ENCODE peak calls at places on chromosomes 6 and 20, in six cellular contexts. I is trophoblast cell, G is fibroblast of lung, A is GM23338, E is IMR-90, O is GM23248. N is an unnamed sample.

GRCh38 chr6:123383718-123384117 is 253.0 kb downstream of the TRDN start:
- DNase-seq in I (no peak), A (no peak), O (no peak), G (no peak), E (no peak), N (no peak)

GRCh38 chr6:84902354-84902928 is 138.0 kb upstream of the TBX18 start:
- DNase-seq in G (no peak), E (no peak), I (no peak), A (no peak), O (no peak), N (no peak)

GRCh38 chr6:167839343-167839742 is 12.6 kb downstream of the AFDN start:
- DNase-seq in A (no peak), E (no peak), I (no peak), G (no peak), O (no peak), N (no peak)

GRCh38 chr6:135094403-135094821 is 39.8 kb upstream of the HBS1L start:
- DNase-seq in A (no peak), E (peak; percentile 14), O (peak; percentile 22), G (peak; percentile 52), I (no peak), N (no peak)

GRCh38 chr6:154501287-154501868 is 9.1 kb downstream of the CNKSR3 start:
- DNase-seq in G (no peak), A (no peak), O (no peak), E (no peak), I (no peak), N (no peak)

GRCh38 chr20:3896302-3896701 is 7.1 kb downstream of the PANK2 start:
- DNase-seq in G (peak; percentile 50), A (no peak), E (peak; percentile 43), O (peak; percentile 64), I (no peak), N (no peak)

GRCh38 chr20:9919271-9920014 is 80.6 kb upstream of the PAK5 start:
- DNase-seq in E (no peak), G (no peak), A (no peak), I (no peak), O (no peak), N (no peak)

GRCh38 chr6:14721103-14721758 is 524.6 kb upstream of the JARID2 start:
- DNase-seq in A (no peak), G (peak; percentile 35), E (peak; percentile 49), O (peak; percentile 53), I (peak; percentile 69), N (peak; percentile 40)

GRCh38 chr6:44298055-44298803 is 14.9 kb downstream of the AARS2 start:
- DNase-seq in A (peak; percentile 56), O (peak; percentile 16), E (no peak), G (no peak), I (no peak), N (no peak)

GRCh38 chr6:121515615-121516265 is 80.3 kb downstream of the GJA1 start:
- DNase-seq in O (peak; percentile 45), G (peak; percentile 95), I (no peak), E (peak; percentile 46), A (no peak), N (no peak)

GRCh38 chr20:49029203-49029602 is 16.9 kb upstream of the CSE1L start:
- DNase-seq in E (peak; percentile 38), O (peak; percentile 72), G (peak; percentile 74), A (no peak), I (peak; percentile 70), N (no peak)

GRCh38 chr6:29708432-29709177 is 14.6 kb upstream of the HLA-F start:
- DNase-seq in A (no peak), G (no peak), E (no peak), I (no peak), O (no peak), N (peak; percentile 47)

GRCh38 chr6:12844284-12845223 is 128.0 kb downstream of the PHACTR1 start:
- DNase-seq in E (peak; percentile 1), G (peak; percentile 22), I (no peak), O (peak; percentile 56), A (peak; percentile 75), N (peak; percentile 27)

GRCh38 chr20:62881662-62882395 is 20.2 kb upstream of the TCFL5 start:
- DNase-seq in I (no peak), O (no peak), A (no peak), G (no peak), E (no peak), N (no peak)

GRCh38 chr6:140138311-140138994 is 764.0 kb upstream of the CITED2 start:
- DNase-seq in I (no peak), O (no peak), G (peak; percentile 3), E (no peak), A (no peak), N (no peak)

GRCh38 chr6:169964440-169965212 is 213.2 kb downstream of the ERMARD start:
- DNase-seq in A (no peak), I (peak; percentile 19), O (no peak), E (no peak), G (no peak), N (no peak)

GRCh38 chr20:63775096-63775978 is 35.8 kb downstream of the SLC2A4RG start:
- DNase-seq in I (no peak), E (peak; percentile 19), O (peak; percentile 62), G (peak; percentile 46), A (peak; percentile 94), N (peak; percentile 53)

GRCh38 chr6:90082847-90083246 is 188.6 kb downstream of the GJA10 start:
- DNase-seq in O (no peak), E (no peak), I (no peak), G (no peak), A (no peak), N (no peak)

GRCh38 chr20:39775110-39775509 is 813.0 kb downstream of the DHX35 start:
- DNase-seq in I (no peak), E (no peak), A (no peak), O (peak; percentile 91), G (peak; percentile 92), N (no peak)

GRCh38 chr6:35360349-35361138 is 18.2 kb downstream of the PPARD start:
- DNase-seq in I (peak; percentile 83), E (peak; percentile 36), G (peak; percentile 76), A (peak; percentile 79), O (peak; percentile 52), N (no peak)

GRCh38 chr20:51172558-51173428 is 149.9 kb upstream of the KCNG1 start:
- DNase-seq in I (no peak), O (no peak), G (no peak), A (peak; percentile 55), E (no peak), N (no peak)

GRCh38 chr6:37429352-37429750 is 3.7 kb upstream of the CMTR1 start:
- DNase-seq in G (no peak), I (no peak), E (no peak), A (no peak), O (no peak), N (peak; percentile 31)

GRCh38 chr6:111798281-111798725 is 74.9 kb downstream of the FYN start:
- DNase-seq in E (no peak), I (no peak), A (no peak), G (no peak), O (peak; percentile 60), N (no peak)

GRCh38 chr6:91633374-91634184 is 1046.7 kb upstream of the MAP3K7 start:
- DNase-seq in E (no peak), G (no peak), I (no peak), O (no peak), A (no peak), N (no peak)

GRCh38 chr6:30548375-30548774 is 7.9 kb downstream of the GNL1 start:
- DNase-seq in O (peak; percentile 66), A (no peak), G (peak; percentile 4), I (no peak), E (peak; percentile 65), N (no peak)

GRCh38 chr6:329888-330691 is 37.8 kb downstream of the DUSP22 start:
- DNase-seq in A (peak; percentile 65), G (no peak), I (no peak), E (peak; percentile 22), O (no peak), N (peak; percentile 42)

GRCh38 chr6:37512400-37512958 is 12.8 kb upstream of the CCDC167 start:
- DNase-seq in A (peak; percentile 83), G (no peak), E (no peak), O (no peak), I (peak; percentile 48), N (no peak)

GRCh38 chr6:46000905-46001304 is 14.8 kb downstream of the CLIC5 start:
- DNase-seq in E (no peak), O (no peak), A (no peak), I (no peak), G (no peak), N (no peak)

GRCh38 chr20:35871311-35871771 is 83.0 kb downstream of the SCAND1 start:
- DNase-seq in O (peak; percentile 58), E (peak; percentile 51), A (no peak), I (no peak), G (peak; percentile 63), N (no peak)

DNA sequence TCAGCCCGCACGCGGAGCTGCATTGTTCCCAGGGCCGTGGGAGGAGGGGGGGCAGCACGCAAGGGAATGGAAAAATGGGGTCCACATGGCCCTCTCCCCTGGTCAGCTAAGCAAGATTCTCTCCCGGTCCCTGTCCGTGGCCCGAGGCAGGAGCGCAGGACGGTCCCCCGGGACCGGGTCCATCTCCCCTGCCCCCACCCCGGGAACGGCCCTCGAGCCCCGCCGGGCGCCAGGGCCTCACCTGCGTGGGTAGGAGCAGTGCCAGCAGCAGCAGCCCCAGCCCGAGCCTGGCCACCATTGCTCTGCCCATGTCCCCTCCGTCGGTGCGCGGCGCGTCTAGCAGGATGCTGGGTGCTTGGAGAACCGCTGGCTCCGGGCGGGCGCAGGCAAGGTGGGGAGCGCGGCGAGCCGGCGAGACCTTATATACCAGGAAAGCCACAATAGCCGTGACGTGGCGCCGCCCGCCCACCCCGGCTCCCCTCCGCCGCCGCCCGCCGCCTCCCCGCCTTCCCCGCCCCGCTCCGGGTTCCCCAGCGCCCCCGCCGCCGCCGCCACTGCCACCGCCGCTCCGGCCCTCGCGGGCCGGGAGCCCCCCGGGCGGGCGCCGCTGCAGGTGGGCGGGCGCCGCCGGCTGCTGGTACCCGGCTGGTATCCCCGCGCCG is at the start of gene CD24:
- DNase-seq in I (no peak), O (no peak), A (peak; percentile 81), G (peak; percentile 47), E (no peak), N (peak; percentile 84)
- H2AFZ ChIP-seq in I (peak within 1 kb of the TSS; percentile 95), O (peak within 1 kb of the TSS; percentile 74), A (no peak within 1 kb of the TSS), G (no peak within 1 kb of the TSS), E (peak within 1 kb of the TSS; percentile 76), N (peak within 1 kb of the TSS; percentile 72)

GRCh38 chr6:150887978-150888563 is 22.6 kb downstream of the MTHFD1L start:
- DNase-seq in E (no peak), G (no peak), I (no peak), O (no peak), A (no peak), N (peak; percentile 21)
- H2AFZ ChIP-seq in E (no peak overlapping the region), G (no peak overlapping the region), I (no peak overlapping the region), O (no peak overlapping the region), A (no peak overlapping the region), N (no peak overlapping the region)

GRCh38 chr6:119543332-119543731 is 193.8 kb upstream of the MAN1A1 start:
- DNase-seq in A (no peak), E (no peak), O (no peak), G (no peak), I (no peak), N (no peak)
- H2AFZ ChIP-seq in A (no peak overlapping the region), E (no peak overlapping the region), O (no peak overlapping the region), G (no peak overlapping the region), I (no peak overlapping the region), N (no peak overlapping the region)

GRCh38 chr6:110476046-110476849 is at the start of gene SLC22A16:
- DNase-seq in G (no peak), O (peak; percentile 51), E (no peak), A (peak; percentile 57), I (no peak), N (no peak)
- H2AFZ ChIP-seq in G (no peak within 1 kb of the TSS), O (peak within 1 kb of the TSS; percentile 43), E (peak within 1 kb of the TSS; percentile 79), A (peak within 1 kb of the TSS; percentile 95), I (no peak within 1 kb of the TSS), N (no peak within 1 kb of the TSS)